ENCODE peak calls at places on chromosomes 7 and 10, in five cellular contexts. E is HL-60, K is RWPE1, N is cardiac muscle cell, G is PC-3. R is an unnamed sample.

GRCh38 chr10:71782221-71782916 is 9.0 kb upstream of the VSIR start:
- DNase-seq in E (no peak), K (no peak), N (no peak), G (no peak), R (no peak)

GRCh38 chr10:124650820-124651401 is 93.3 kb downstream of the FAM53B start:
- DNase-seq in E (no peak), K (no peak), N (no peak), G (no peak), R (no peak)

GRCh38 chr7:90677742-90678439 is 81.8 kb downstream of the CDK14 start:
- DNase-seq in E (no peak), K (no peak), N (no peak), G (peak), R (no peak)

GRCh38 chr10:124339119-124339807 is 79.5 kb downstream of the OAT start:
- DNase-seq in E (no peak), K (no peak), N (no peak), G (no peak), R (peak)

GRCh38 chr7:108824840-108825540 is 255.3 kb downstream of the DNAJB9 start:
- DNase-seq in E (no peak), K (no peak), N (peak), G (peak), R (no peak)

GRCh38 chr7:134298902-134299683 is 17.6 kb downstream of the SLC35B4 start:
- DNase-seq in E (no peak), K (no peak), N (peak), G (no peak), R (no peak)

GRCh38 chr10:101694674-101695403 is at the start of gene FBXW4:
- DNase-seq in E (peak), K (peak), N (peak), G (peak), R (peak)

GRCh38 chr10:92834331-92834730 is 14.0 kb upstream of the EXOC6 start:
- DNase-seq in E (no peak), K (no peak), N (no peak), G (no peak), R (no peak)

GRCh38 chr10:29725133-29725720 is 90.5 kb upstream of the SVIL start:
- DNase-seq in E (peak), K (no peak), N (peak), G (no peak), R (no peak)

GRCh38 chr7:128270799-128271411 is 29.8 kb downstream of the LEP start:
- DNase-seq in E (no peak), K (no peak), N (peak), G (no peak), R (peak)

GRCh38 chr10:131127610-131128009 is 183.9 kb downstream of the TCERG1L start:
- DNase-seq in E (no peak), K (no peak), N (no peak), G (no peak), R (no peak)

GRCh38 chr7:104943502-104944343 is 70.3 kb upstream of the KMT2E start:
- DNase-seq in E (peak), K (no peak), N (peak), G (no peak), R (no peak)

GRCh38 chr10:71623098-71623985 is 96.2 kb downstream of the C10orf105 start:
- DNase-seq in E (peak), K (peak), N (peak), G (peak), R (no peak)

GRCh38 chr10:90484518-90484917 is 373.3 kb downstream of the HTR7 start:
- DNase-seq in E (no peak), K (peak), N (no peak), G (peak), R (no peak)

GRCh38 chr10:89523274-89523673 is 12.1 kb downstream of the SLC16A12 start:
- DNase-seq in E (no peak), K (no peak), N (no peak), G (no peak), R (no peak)

GRCh38 chr7:140403878-140404564 is at the start of gene RAB19:
- DNase-seq in E (no peak), K (peak), N (no peak), G (peak), R (no peak)

GRCh38 chr7:106031271-106032029 is 68.4 kb downstream of the CDHR3 start:
- DNase-seq in E (no peak), K (no peak), N (peak), G (no peak), R (no peak)

GRCh38 chr7:17772581-17773288 is 167.6 kb downstream of the SNX13 start:
- DNase-seq in E (no peak), K (no peak), N (peak), G (no peak), R (no peak)

GRCh38 chr10:106679314-106679713 is 485.2 kb downstream of the SORCS1 start:
- DNase-seq in E (no peak), K (no peak), N (no peak), G (no peak), R (no peak)

GRCh38 chr7:28853834-28854749 is 104.0 kb downstream of the TRIL start:
- DNase-seq in E (peak), K (peak), N (peak), G (peak), R (peak)

GRCh38 chr10:17075510-17075909 is 54.1 kb downstream of the CUBN start:
- DNase-seq in E (peak), K (peak), N (peak), G (peak), R (no peak)

GRCh38 chr7:47803029-47803428 is 145.2 kb downstream of the PKD1L1 start:
- DNase-seq in E (no peak), K (no peak), N (no peak), G (no peak), R (no peak)

GRCh38 chr10:119896061-119896655 is 3.6 kb downstream of the SEC23IP start:
- DNase-seq in E (peak), K (peak), N (peak), G (peak), R (no peak)

GRCh38 chr7:26295015-26295414 is 3.4 kb downstream of the SNX10 start:
- DNase-seq in E (no peak), K (no peak), N (no peak), G (no peak), R (no peak)

GRCh38 chr10:129968937-129969527 is 5.0 kb upstream of the EBF3 start:
- DNase-seq in E (peak), K (no peak), N (peak), G (peak), R (peak)

GRCh38 chr10:104056619-104057273 is 28.9 kb downstream of the COL17A1 start:
- DNase-seq in E (no peak), K (no peak), N (no peak), G (no peak), R (no peak)
- TF ChIP-seq CTCF in E (no peak), K (no peak), N (no peak), G (peak), R (no peak)

DNA sequence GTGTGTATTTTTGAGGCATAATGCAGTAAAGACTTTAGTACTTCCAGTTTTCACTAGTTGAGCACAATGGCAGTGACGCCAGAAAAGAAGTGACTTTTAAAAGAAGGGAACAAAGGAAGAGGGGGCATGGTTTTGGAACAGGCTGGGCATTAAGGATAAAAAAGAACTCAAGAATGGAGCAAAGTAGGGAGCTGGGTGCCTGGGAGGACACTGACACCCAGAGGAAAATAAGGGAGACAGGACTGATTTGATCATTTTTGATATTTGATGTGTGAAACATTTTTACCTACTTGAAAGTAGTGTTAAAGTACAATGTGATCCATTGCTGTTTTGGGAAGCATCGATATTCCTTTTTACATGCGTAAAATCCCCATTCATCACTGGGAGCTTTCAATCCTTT is 85.4 kb downstream of the ADAM12 start:
- DNase-seq in E (no peak), K (no peak), N (peak), G (peak), R (no peak)
- TF ChIP-seq CTCF in E (no peak), K (no peak), N (peak), G (peak), R (no peak)

DNA sequence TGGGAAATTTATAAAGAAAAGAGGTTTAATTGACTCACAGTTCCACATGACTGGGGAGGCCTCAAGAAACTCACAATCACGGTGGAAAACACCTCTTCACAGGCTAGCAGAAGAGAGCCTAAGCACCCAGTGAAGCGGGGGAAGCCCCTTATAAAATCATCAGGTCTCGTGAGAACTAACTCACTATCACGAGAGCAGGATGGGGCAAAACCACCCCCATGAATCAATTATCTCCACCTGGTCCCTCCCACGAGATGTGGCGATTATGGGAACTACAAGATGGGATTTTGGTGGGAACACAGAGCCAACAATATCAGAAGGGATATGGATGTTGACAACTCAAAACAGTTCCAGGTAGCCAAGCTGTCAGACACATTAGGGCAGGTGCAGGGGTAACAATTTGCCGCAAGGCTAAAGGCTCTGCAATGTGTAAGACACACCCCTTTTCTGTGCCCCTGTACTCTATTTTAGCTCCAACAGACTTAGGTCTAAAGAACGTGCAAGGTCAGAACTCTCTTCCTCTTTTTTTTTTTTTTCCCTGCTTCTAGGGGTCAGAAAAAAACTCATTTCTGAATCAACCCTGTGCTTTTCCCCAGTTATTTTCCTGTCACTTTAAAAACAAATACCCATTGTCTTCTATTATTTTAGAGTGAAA is 30.7 kb upstream of the RBM20 start:
- DNase-seq in E (no peak), K (no peak), N (no peak), G (no peak), R (no peak)
- TF ChIP-seq CTCF in E (no peak), K (no peak), N (no peak), G (no peak), R (no peak)

DNA sequence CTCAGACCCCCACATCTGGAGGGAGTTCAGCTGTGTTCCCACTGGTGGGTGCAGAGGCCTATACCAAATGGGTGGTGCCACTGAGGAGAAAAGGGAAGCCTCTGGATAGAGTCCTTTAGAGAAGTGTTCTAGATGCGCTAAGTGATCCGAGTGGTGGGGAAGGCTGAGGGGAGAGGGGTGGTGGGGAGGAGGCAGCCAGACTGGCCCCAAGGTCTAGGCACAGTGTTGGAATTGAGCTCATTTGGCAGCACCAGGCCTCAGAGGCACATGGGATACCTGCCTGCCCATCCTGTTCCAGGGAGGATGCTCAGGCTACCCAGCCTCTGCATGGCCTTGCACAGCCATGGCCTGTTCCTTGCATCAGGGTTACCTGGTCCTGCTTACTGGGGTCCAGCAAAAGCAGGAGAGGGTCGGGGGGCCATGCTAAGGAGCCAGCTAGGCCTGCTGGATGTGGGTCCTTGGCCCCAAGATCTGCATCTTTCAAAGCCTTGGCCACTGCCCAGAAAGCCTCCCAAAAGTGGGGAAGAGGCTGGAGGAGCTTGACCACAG is 99.6 kb downstream of the NEURL1 start:
- DNase-seq in E (no peak), K (no peak), N (no peak), G (no peak), R (no peak)
- TF ChIP-seq CTCF in E (no peak), K (peak), N (no peak), G (no peak), R (no peak)

DNA sequence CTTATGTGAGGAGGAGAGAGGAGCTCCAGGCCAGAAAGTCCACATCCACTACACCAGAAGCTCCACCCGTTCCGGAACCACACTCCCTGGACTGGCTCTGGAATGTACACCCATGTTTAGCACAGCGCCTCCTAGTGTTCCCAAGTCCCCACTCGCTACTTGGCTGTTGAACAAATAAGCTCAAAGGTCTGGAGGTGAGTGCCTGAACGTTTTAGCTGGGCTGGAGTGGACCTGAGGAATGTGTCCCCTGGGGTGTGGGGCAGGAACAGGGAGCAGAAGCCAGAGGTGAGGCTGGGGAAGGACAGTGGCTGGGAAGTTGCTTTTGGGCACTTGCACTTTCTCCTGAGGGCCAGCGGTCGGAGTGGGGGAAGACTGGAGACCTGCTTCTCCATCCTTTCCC is 164.1 kb upstream of the CDCA7L start:
- DNase-seq in E (peak), K (no peak), N (peak), G (peak), R (no peak)
- TF ChIP-seq CTCF in E (peak), K (no peak), N (peak), G (no peak), R (no peak)

GRCh38 chr7:37428681-37429434 is 19.8 kb downstream of the ELMO1 start:
- DNase-seq in E (no peak), K (no peak), N (no peak), G (no peak), R (no peak)

GRCh38 chr7:37430644-37431043 is 18.0 kb downstream of the ELMO1 start:
- DNase-seq in E (no peak), K (no peak), N (no peak), G (no peak), R (no peak)

GRCh38 chr7:37431413-37431812 is 17.3 kb downstream of the ELMO1 start:
- DNase-seq in E (no peak), K (no peak), N (no peak), G (no peak), R (no peak)

GRCh38 chr7:37429435-37429791 is 19.3 kb downstream of the ELMO1 start:
- DNase-seq in E (no peak), K (no peak), N (no peak), G (no peak), R (no peak)

GRCh38 chr7:37430126-37430525 is 18.5 kb downstream of the ELMO1 start:
- DNase-seq in E (no peak), K (no peak), N (no peak), G (no peak), R (no peak)
- TF ChIP-seq CTCF in E (no peak), K (no peak), N (no peak), G (no peak), R (no peak)

R was measured in coronary artery.